ENCODE peak calls at places on chromosomes 7 and 10, in eight cellular contexts. Q is hypothalamus, X is AG09309, Z is Calu3, I is GM23248, H is right atrium auricular region, P is mucosa of gallbladder, M is choroid plexus epithelial cell. G is an unnamed sample.

GRCh38 chr7:1678571-1679325 is 8.7 kb downstream of the ELFN1 start:
- DNase-seq in X (no peak), H (no peak), P (no peak), Z (no peak), M (no peak), Q (no peak), I (no peak), G (no peak)

GRCh38 chr7:101743241-101743994 is 74.0 kb upstream of the CUX1 start:
- DNase-seq in P (peak), X (no peak), Q (no peak), H (no peak), M (peak), Z (peak), I (peak), G (peak)

GRCh38 chr7:148921806-148922205 is 37.7 kb upstream of the EZH2 start:
- DNase-seq in Q (no peak), P (no peak), X (no peak), Z (no peak), M (no peak), I (no peak), H (no peak), G (no peak)

GRCh38 chr7:87318741-87319140 is 26.7 kb upstream of the CROT start:
- DNase-seq in Z (no peak), Q (no peak), H (no peak), X (no peak), I (no peak), P (no peak), M (peak), G (no peak)

GRCh38 chr7:104160375-104160774 is 47.4 kb downstream of the ORC5 start:
- DNase-seq in M (peak), Z (no peak), I (peak), P (no peak), X (no peak), H (no peak), Q (no peak), G (no peak)

GRCh38 chr10:34139559-34139958 is 675.5 kb downstream of the PARD3 start:
- DNase-seq in I (peak), H (no peak), M (peak), X (no peak), Q (no peak), Z (no peak), P (no peak), G (peak)

GRCh38 chr10:110105873-110106272 is 98.1 kb downstream of the ADD3 start:
- DNase-seq in H (no peak), M (no peak), Q (no peak), Z (no peak), I (no peak), X (no peak), P (no peak), G (no peak)

GRCh38 chr7:90595341-90595800 is 750 bp upstream of the CDK14 start:
- DNase-seq in Q (no peak), M (peak), H (no peak), Z (no peak), P (no peak), I (no peak), X (no peak), G (no peak)

GRCh38 chr10:62045765-62046521 is 144.4 kb downstream of the ARID5B start:
- DNase-seq in Z (no peak), I (peak), H (no peak), M (peak), P (no peak), Q (no peak), X (peak), G (no peak)

GRCh38 chr7:150854066-150855000 is 2.0 kb downstream of the AOC1 start:
- DNase-seq in Z (no peak), P (peak), H (peak), X (no peak), M (no peak), Q (no peak), I (no peak), G (no peak)

GRCh38 chr7:494906-495305 is 24.7 kb downstream of the PDGFA start:
- DNase-seq in M (no peak), P (no peak), X (no peak), Z (no peak), Q (no peak), H (no peak), I (no peak), G (no peak)

GRCh38 chr10:63671317-63671937 is 150.2 kb downstream of the REEP3 start:
- DNase-seq in Z (no peak), M (peak), P (no peak), Q (no peak), I (peak), X (peak), H (no peak), G (no peak)

GRCh38 chr7:36961097-36961496 is 236.8 kb upstream of the AOAH start:
- DNase-seq in I (no peak), Q (no peak), M (no peak), X (no peak), H (no peak), Z (no peak), P (no peak), G (no peak)

GRCh38 chr10:94274142-94274787 is 88.5 kb downstream of the NOC3L start:
- DNase-seq in I (peak), H (peak), Z (no peak), P (peak), X (no peak), Q (no peak), M (peak), G (no peak)

GRCh38 chr10:98446656-98447221 is at the start of gene HPS1:
- DNase-seq in M (peak), X (no peak), Z (peak), Q (peak), H (peak), I (peak), P (peak), G (peak)

GRCh38 chr7:73314271-73314670 is 5.6 kb upstream of the NSUN5 start:
- DNase-seq in Q (no peak), Z (no peak), I (no peak), M (no peak), X (no peak), H (no peak), P (no peak), G (no peak)

GRCh38 chr10:110993024-110993693 is 73.8 kb downstream of the SHOC2 start:
- DNase-seq in P (no peak), Q (no peak), I (peak), Z (no peak), H (no peak), M (peak), X (peak), G (no peak)

GRCh38 chr10:17817790-17818189 is 8.6 kb downstream of the MRC1 start:
- DNase-seq in Q (no peak), M (no peak), X (no peak), Z (no peak), P (no peak), H (no peak), I (no peak), G (no peak)

GRCh38 chr10:95260397-95260881 is 30.4 kb downstream of the PDLIM1 start:
- DNase-seq in H (peak), Z (peak), X (no peak), P (no peak), M (peak), I (peak), Q (no peak), G (peak)

GRCh38 chr7:129828989-129829676 is 123.6 kb downstream of the UBE2H start:
- DNase-seq in Q (no peak), Z (no peak), H (no peak), P (no peak), X (no peak), M (no peak), I (peak), G (no peak)

GRCh38 chr10:28652101-28652500 is 25.2 kb upstream of the BAMBI start:
- DNase-seq in H (no peak), P (no peak), X (no peak), I (no peak), Z (no peak), M (no peak), Q (no peak), G (no peak)

GRCh38 chr10:65611592-65611991 is 1314.2 kb upstream of the LRRTM3 start:
- DNase-seq in P (no peak), M (peak), Z (no peak), I (no peak), X (no peak), Q (no peak), H (no peak), G (no peak)

GRCh38 chr10:955820-956217 is 24.3 kb upstream of the LARP4B start:
- DNase-seq in Z (no peak), X (no peak), H (no peak), P (no peak), I (no peak), Q (no peak), M (no peak), G (no peak)

GRCh38 chr10:10826125-10826524 is 191.5 kb upstream of the CELF2 start:
- DNase-seq in P (no peak), M (peak), H (no peak), Q (no peak), Z (no peak), X (peak), I (peak), G (no peak)

GRCh38 chr10:124994573-124995473 is 52.9 kb downstream of the ZRANB1 start:
- DNase-seq in X (no peak), I (no peak), P (no peak), M (no peak), Q (no peak), Z (no peak), H (peak), G (no peak)

GRCh38 chr7:151740180-151740845 is 136.6 kb downstream of the PRKAG2 start:
- DNase-seq in P (no peak), I (no peak), X (no peak), Z (no peak), Q (no peak), M (no peak), H (no peak), G (no peak)

GRCh38 chr10:71367279-71367678 is 29.4 kb upstream of the CDH23 start:
- DNase-seq in H (no peak), Z (no peak), Q (no peak), P (no peak), X (no peak), I (peak), M (no peak), G (no peak)

GRCh38 chr10:43220971-43221418 is 45.9 kb downstream of the RASGEF1A start:
- DNase-seq in P (no peak), X (no peak), M (no peak), Z (no peak), I (no peak), Q (no peak), H (no peak), G (no peak)

GRCh38 chr7:33807779-33808482 is 97.4 kb upstream of the BMPER start:
- DNase-seq in P (no peak), H (no peak), X (peak), Q (no peak), M (peak), Z (peak), I (peak), G (peak)

GRCh38 chr10:124698560-124699470 is 45.4 kb downstream of the FAM53B start:
- DNase-seq in M (no peak), X (no peak), Q (no peak), Z (no peak), P (no peak), I (no peak), H (no peak), G (no peak)

GRCh38 chr10:102611514-102612095 is 32.7 kb upstream of the TRIM8 start:
- DNase-seq in M (no peak), X (no peak), H (no peak), I (peak), Q (no peak), P (no peak), Z (no peak), G (no peak)

GRCh38 chr7:51589111-51589510 is 272.5 kb upstream of the COBL start:
- DNase-seq in Z (no peak), M (no peak), I (no peak), Q (no peak), X (no peak), H (no peak), P (no peak), G (no peak)

GRCh38 chr7:70268179-70268578 is 669.9 kb downstream of the AUTS2 start:
- DNase-seq in P (no peak), Z (no peak), Q (no peak), H (no peak), M (no peak), I (no peak), X (no peak), G (no peak)

GRCh38 chr10:17062493-17063487 is 66.8 kb downstream of the CUBN start:
- DNase-seq in X (no peak), H (peak), I (peak), M (peak), Q (no peak), P (peak), Z (peak), G (peak)

G was measured in A549.